ENCODE peak calls at places on chromosomes 4 and X, in five cellular contexts. Z is stimulated activated CD4-positive, alpha-beta T cell treated with anti-CD3 and anti-CD28 coated beads, Interleukin-12 subunit alpha, Interleukin-12 subunit beta, amount 100 ng/mL, for 24 hours; A is GM23248; B is mesenchymal stem cell; G is caudate nucleus. I is an unnamed sample.

GRCh38 chr4:7295917-7296660 is 103.8 kb downstream of the SORCS2 start:
- DNase-seq in A (peak), Z (no peak), G (no peak), B (peak), I (peak)

GRCh38 chrX:24479924-24480722 is 15.0 kb downstream of the PDK3 start:
- DNase-seq in G (no peak), Z (peak), B (peak), A (no peak), I (no peak)

GRCh38 chr4:181661090-181661489 is 582.1 kb upstream of the TENM3 start:
- DNase-seq in Z (no peak), A (peak), G (no peak), B (no peak), I (no peak)

GRCh38 chr4:128688025-128688721 is 121.3 kb upstream of the JADE1 start:
- DNase-seq in Z (no peak), A (no peak), G (no peak), B (no peak), I (no peak)

GRCh38 chr4:123785515-123785914 is 388.9 kb downstream of the SPRY1 start:
- DNase-seq in B (peak), G (no peak), Z (no peak), A (peak), I (no peak)

GRCh38 chr4:187064033-187064432 is 340.4 kb upstream of the FAT1 start:
- DNase-seq in G (no peak), B (no peak), A (no peak), Z (no peak), I (no peak)

GRCh38 chr4:189850239-189850856 is 90.3 kb upstream of the FRG1 start:
- DNase-seq in G (no peak), A (no peak), B (no peak), Z (no peak), I (no peak)

GRCh38 chrX:632391-633042 is 1.9 kb downstream of the SHOX start:
- DNase-seq in B (no peak), Z (no peak), G (no peak), A (no peak), I (no peak)

GRCh38 chrX:114976321-114976720 is 41.1 kb downstream of the IL13RA2 start:
- DNase-seq in G (no peak), Z (no peak), A (peak), B (peak), I (no peak)

GRCh38 chrX:69124108-69124507 is 41.1 kb downstream of the PJA1 start:
- DNase-seq in B (peak), G (no peak), A (peak), Z (no peak), I (no peak)

GRCh38 chr4:104897297-104897645 is 249.4 kb upstream of the TET2 start:
- DNase-seq in B (no peak), G (no peak), Z (no peak), A (no peak), I (no peak)

I was measured in amygdala.